ENCODE peak calls at places on chromosomes 13 and 19, in eight cellular contexts. P, M, R, C, E, V, D and J are unnamed samples.

GRCh38 chr19:32624410-32624809 is 43.4 kb downstream of the PDCD5 start:
- DNase-seq in P (no peak), M (no peak), R (no peak), C (no peak), E (peak; percentile 8), V (no peak), D (no peak), J (no peak)

GRCh38 chr19:35959040-35959967 is 23.1 kb downstream of the LRFN3 start:
- DNase-seq in P (peak; percentile 78), M (peak; percentile 71), R (peak; percentile 39), C (no peak), E (no peak), V (peak; percentile 11), D (no peak), J (no peak)

GRCh38 chr13:57595775-57596174 is 35.8 kb upstream of the PCDH17 start:
- DNase-seq in P (no peak), M (no peak), R (no peak), C (no peak), E (no peak), V (no peak), D (no peak), J (no peak)

GRCh38 chr13:93249259-93249917 is 22.8 kb downstream of the GPC6 start:
- DNase-seq in P (no peak), M (no peak), R (no peak), C (no peak), E (peak; percentile 93), V (no peak), D (no peak), J (no peak)

GRCh38 chr19:48359123-48359522 is 4.6 kb downstream of the TMEM143 start:
- DNase-seq in P (no peak), M (no peak), R (no peak), C (no peak), E (no peak), V (no peak), D (no peak), J (no peak)

GRCh38 chr19:18029617-18030338 is 21.8 kb downstream of the ARRDC2 start:
- DNase-seq in P (no peak), M (no peak), R (peak; percentile 66), C (no peak), E (peak; percentile 26), V (no peak), D (no peak), J (no peak)

GRCh38 chr19:46955813-46956371 is 63.7 kb upstream of the NPAS1 start:
- DNase-seq in P (no peak), M (no peak), R (no peak), C (no peak), E (no peak), V (no peak), D (no peak), J (no peak)

GRCh38 chr13:57629391-57629804 is 2.1 kb upstream of the PCDH17 start:
- DNase-seq in P (no peak), M (no peak), R (peak; percentile 24), C (no peak), E (no peak), V (no peak), D (no peak), J (no peak)

GRCh38 chr19:3519126-3519525 is 13.0 kb downstream of the FZR1 start:
- DNase-seq in P (no peak), M (no peak), R (peak; percentile 26), C (no peak), E (no peak), V (no peak), D (no peak), J (no peak)

GRCh38 chr13:98504371-98504963 is 72.4 kb downstream of the STK24 start:
- DNase-seq in P (no peak), M (no peak), R (no peak), C (no peak), E (no peak), V (no peak), D (no peak), J (no peak)

GRCh38 chr13:50396001-50396400 is 380.8 kb downstream of the KCNRG start:
- DNase-seq in P (no peak), M (no peak), R (no peak), C (no peak), E (no peak), V (no peak), D (no peak), J (no peak)

GRCh38 chr19:39349326-39349725 is 7.1 kb downstream of the SAMD4B start:
- DNase-seq in P (no peak), M (no peak), R (no peak), C (no peak), E (no peak), V (peak; percentile 42), D (no peak), J (no peak)

GRCh38 chr19:23440791-23441190 is 45.5 kb upstream of the ZNF91 start:
- DNase-seq in P (no peak), M (no peak), R (no peak), C (no peak), E (no peak), V (no peak), D (no peak), J (no peak)

GRCh38 chr13:49733181-49733951 is 42.1 kb upstream of the EBPL start:
- DNase-seq in P (no peak), M (no peak), R (no peak), C (no peak), E (no peak), V (no peak), D (no peak), J (no peak)

GRCh38 chr19:13277104-13277809 is 127.0 kb downstream of the IER2 start:
- DNase-seq in P (peak; percentile 74), M (peak; percentile 21), R (no peak), C (no peak), E (peak; percentile 74), V (peak; percentile 66), D (no peak), J (peak; percentile 22)

GRCh38 chr19:47511128-47511517 is 3.7 kb downstream of the NAPA start:
- DNase-seq in P (no peak), M (no peak), R (peak; percentile 63), C (no peak), E (peak; percentile 67), V (no peak), D (no peak), J (no peak)

GRCh38 chr13:80399340-80400163 is 58.6 kb upstream of the SPRY2 start:
- DNase-seq in P (no peak), M (no peak), R (no peak), C (no peak), E (peak; percentile 8), V (no peak), D (no peak), J (no peak)

GRCh38 chr13:97295279-97296182 is 73.4 kb downstream of the MBNL2 start:
- DNase-seq in P (no peak), M (no peak), R (no peak), C (no peak), E (peak; percentile 89), V (no peak), D (no peak), J (no peak)

GRCh38 chr19:610801-611505 is 21.3 kb downstream of the HCN2 start:
- DNase-seq in P (peak; percentile 75), M (peak; percentile 34), R (peak; percentile 73), C (no peak), E (peak; percentile 72), V (no peak), D (peak; percentile 59), J (no peak)

GRCh38 chr19:47260476-47260875 is 4.2 kb downstream of the CCDC9 start:
- DNase-seq in P (no peak), M (no peak), R (no peak), C (no peak), E (no peak), V (no peak), D (no peak), J (no peak)

GRCh38 chr19:3358919-3359849 is 7.2 kb upstream of the NFIC start:
- DNase-seq in P (peak; percentile 68), M (peak; percentile 69), R (peak; percentile 70), C (no peak), E (peak; percentile 40), V (peak; percentile 55), D (no peak), J (no peak)

GRCh38 chr19:45782820-45783785 is 813 bp upstream of the DMPK start:
- DNase-seq in P (no peak), M (no peak), R (peak; percentile 92), C (no peak), E (peak; percentile 71), V (no peak), D (peak; percentile 31), J (peak; percentile 59)